ENCODE peak calls at places on chromosome 18, in six cellular contexts. Q, O, I, P, F and Y are unnamed samples.

GRCh38 chr18:75036941-75037516 is 171.9 kb downstream of the PTGR3 start:
- DNase-seq in Q (no peak), O (peak; percentile 2), I (peak; percentile 2), P (no peak), F (no peak), Y (no peak)

GRCh38 chr18:51321696-51322095 is 124.2 kb upstream of the MEX3C start:
- DNase-seq in Q (no peak), O (no peak), I (peak; percentile 68), P (no peak), F (no peak), Y (no peak)

GRCh38 chr18:75211721-75212625 is 1.4 kb downstream of the TSHZ1 start:
- DNase-seq in Q (no peak), O (peak; percentile 54), I (peak; percentile 43), P (peak; percentile 78), F (peak; percentile 44), Y (no peak)

GRCh38 chr18:76981388-76981968 is 151.1 kb downstream of the MBP start:
- DNase-seq in Q (no peak), O (no peak), I (no peak), P (peak; percentile 45), F (no peak), Y (no peak)

GRCh38 chr18:75244336-75244735 is 33.7 kb downstream of the TSHZ1 start:
- DNase-seq in Q (no peak), O (no peak), I (no peak), P (no peak), F (peak; percentile 12), Y (no peak)

GRCh38 chr18:39825485-39825884 is 2129.5 kb upstream of the PIK3C3 start:
- DNase-seq in Q (no peak), O (peak; percentile 33), I (no peak), P (no peak), F (no peak), Y (no peak)

GRCh38 chr18:40911582-40912254 is 1043.3 kb upstream of the PIK3C3 start:
- DNase-seq in Q (no peak), O (peak; percentile 55), I (peak; percentile 65), P (no peak), F (no peak), Y (no peak)

GRCh38 chr18:46152808-46153617 is 48.8 kb downstream of the HAUS1 start:
- DNase-seq in Q (no peak), O (peak; percentile 78), I (no peak), P (no peak), F (peak; percentile 95), Y (no peak)

GRCh38 chr18:62327977-62328376 is 2.9 kb downstream of the TNFRSF11A start:
- DNase-seq in Q (no peak), O (no peak), I (no peak), P (no peak), F (no peak), Y (no peak)

GRCh38 chr18:57728941-57729511 is 74.1 kb downstream of the ATP8B1 start:
- DNase-seq in Q (no peak), O (peak; percentile 31), I (no peak), P (no peak), F (no peak), Y (no peak)

GRCh38 chr18:2979027-2979570 is 33.8 kb downstream of the LPIN2 start:
- DNase-seq in Q (no peak), O (peak; percentile 89), I (peak; percentile 68), P (no peak), F (no peak), Y (no peak)

GRCh38 chr18:32919799-32920198 is 147.0 kb upstream of the KLHL14 start:
- DNase-seq in Q (no peak), O (peak; percentile 17), I (no peak), P (no peak), F (peak; percentile 17), Y (no peak)

GRCh38 chr18:79121746-79122474 is 52.7 kb downstream of the ATP9B start:
- DNase-seq in Q (no peak), O (peak; percentile 26), I (peak; percentile 56), P (no peak), F (no peak), Y (no peak)

GRCh38 chr18:1559563-1559962 is 654.9 kb downstream of the ADCYAP1 start:
- DNase-seq in Q (no peak), O (no peak), I (no peak), P (no peak), F (peak; percentile 23), Y (no peak)

GRCh38 chr18:10023853-10024638 is 110.2 kb downstream of the VAPA start:
- DNase-seq in Q (no peak), O (no peak), I (no peak), P (no peak), F (no peak), Y (no peak)

GRCh38 chr18:76493213-76494107 is 1.6 kb downstream of the ZNF516 start:
- DNase-seq in Q (no peak), O (peak; percentile 67), I (peak; percentile 50), P (no peak), F (peak; percentile 8), Y (no peak)

GRCh38 chr18:78731423-78732032 is 248.1 kb upstream of the SALL3 start:
- DNase-seq in Q (no peak), O (no peak), I (no peak), P (no peak), F (no peak), Y (no peak)

GRCh38 chr18:26617151-26617554 is 68.8 kb upstream of the KCTD1 start:
- DNase-seq in Q (no peak), O (peak; percentile 94), I (peak; percentile 82), P (no peak), F (no peak), Y (no peak)

GRCh38 chr18:70422061-70422965 is 133.5 kb downstream of the SOCS6 start:
- DNase-seq in Q (no peak), O (peak; percentile 93), I (peak; percentile 93), P (no peak), F (peak; percentile 7), Y (peak; percentile 52)

GRCh38 chr18:57436965-57437333 is 1.8 kb downstream of the ONECUT2 start:
- DNase-seq in Q (no peak), O (no peak), I (no peak), P (no peak), F (no peak), Y (no peak)

GRCh38 chr18:44679056-44679911 is 1.4 kb upstream of the SETBP1 start:
- DNase-seq in Q (peak; percentile 16), O (peak; percentile 96), I (peak; percentile 91), P (peak; percentile 91), F (peak; percentile 67), Y (peak; percentile 83)

GRCh38 chr18:32424696-32425095 is 46.0 kb downstream of the GAREM1 start:
- DNase-seq in Q (no peak), O (no peak), I (peak; percentile 75), P (no peak), F (no peak), Y (no peak)

GRCh38 chr18:45540146-45540545 is 75.1 kb upstream of the SLC14A2 start:
- DNase-seq in Q (no peak), O (no peak), I (no peak), P (no peak), F (no peak), Y (no peak)

GRCh38 chr18:74562775-74563174 is 28.5 kb downstream of the CNDP1 start:
- DNase-seq in Q (no peak), O (no peak), I (no peak), P (no peak), F (no peak), Y (no peak)

GRCh38 chr18:39527465-39527864 is 1961.9 kb upstream of the CELF4 start:
- DNase-seq in Q (no peak), O (no peak), I (no peak), P (no peak), F (no peak), Y (no peak)

GRCh38 chr18:30248061-30248460 is 794.5 kb downstream of the DSC3 start:
- DNase-seq in Q (no peak), O (no peak), I (no peak), P (no peak), F (no peak), Y (no peak)

GRCh38 chr18:79479114-79479760 is 83.5 kb downstream of the NFATC1 start:
- DNase-seq in Q (no peak), O (no peak), I (no peak), P (peak; percentile 43), F (no peak), Y (no peak)

GRCh38 chr18:30271716-30272115 is 770.8 kb downstream of the DSC3 start:
- DNase-seq in Q (no peak), O (no peak), I (no peak), P (no peak), F (no peak), Y (no peak)

DNA sequence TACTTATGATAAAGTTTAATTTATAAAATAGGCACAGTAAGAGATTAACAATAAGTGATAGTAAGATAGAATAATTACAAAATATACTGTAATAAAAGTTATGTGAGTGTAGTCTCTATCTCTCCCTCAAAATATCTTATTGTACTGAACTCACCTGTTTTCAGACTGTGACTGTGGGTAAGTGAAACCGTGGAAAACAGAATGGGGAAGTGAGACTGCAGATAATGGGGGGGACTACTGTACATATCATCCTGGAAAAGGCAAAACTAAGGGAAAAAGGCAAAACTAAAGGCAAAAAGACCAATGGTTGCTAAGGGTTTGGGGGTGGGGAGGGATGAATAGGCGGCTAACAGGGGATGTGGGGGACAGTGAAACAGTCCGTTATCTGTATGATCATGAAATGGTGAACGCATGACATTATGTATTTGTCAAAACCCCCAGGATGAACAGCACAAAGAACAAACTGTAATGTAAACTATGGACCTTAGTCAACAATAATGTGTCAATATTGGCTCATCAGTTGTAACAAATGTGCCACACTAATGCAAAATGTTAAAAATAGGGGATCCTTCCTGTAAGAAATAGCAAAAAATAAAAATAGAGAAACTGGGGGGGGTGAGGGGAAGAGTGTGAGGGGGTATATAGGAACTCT is 93.8 kb downstream of the EPB41L3 start:
- DNase-seq in Q (no peak), O (no peak), I (no peak), P (no peak), F (no peak), Y (no peak)
- H3K4me3 ChIP-seq in Q (no peak overlapping the region), O (no peak overlapping the region), I (no peak overlapping the region), P (no peak overlapping the region), F (no peak overlapping the region), Y (no peak overlapping the region)

GRCh38 chr18:22980394-22980793 is 47.3 kb downstream of the RBBP8 start:
- DNase-seq in Q (no peak), O (no peak), I (no peak), P (no peak), F (no peak), Y (no peak)
- H3K36me3 ChIP-seq in Q (no peaks in the 10 kb centered on the region), O (peaks cover 5% of the 10 kb centered on the region), I (peaks cover 5% of the 10 kb centered on the region), P (no peaks in the 10 kb centered on the region), F (peaks cover 76% of the 10 kb centered on the region), Y (no peaks in the 10 kb centered on the region)

GRCh38 chr18:23143871-23144270 is 8.6 kb downstream of the CABLES1 start:
- DNase-seq in Q (no peak), O (no peak), I (peak; percentile 48), P (no peak), F (no peak), Y (no peak)

GRCh38 chr18:23142285-23142929 is 7.1 kb downstream of the CABLES1 start:
- DNase-seq in Q (no peak), O (peak; percentile 56), I (no peak), P (no peak), F (no peak), Y (no peak)

GRCh38 chr18:23143059-23143831 is 8.0 kb downstream of the CABLES1 start:
- DNase-seq in Q (no peak), O (peak; percentile 63), I (peak; percentile 45), P (no peak), F (no peak), Y (no peak)

GRCh38 chr18:23138470-23138869 is 3.2 kb downstream of the CABLES1 start:
- DNase-seq in Q (no peak), O (no peak), I (no peak), P (no peak), F (no peak), Y (peak; percentile 28)

GRCh38 chr18:23141022-23141999 is 6.0 kb downstream of the CABLES1 start:
- DNase-seq in Q (no peak), O (peak; percentile 30), I (no peak), P (peak; percentile 65), F (no peak), Y (no peak)
- H3K4me1 ChIP-seq in Q (peaks cover 4% of the 10 kb centered on the region), O (peaks cover 30% of the 10 kb centered on the region), I (peaks cover 54% of the 10 kb centered on the region), P (peaks cover 35% of the 10 kb centered on the region), F (peaks cover 18% of the 10 kb centered on the region), Y (peaks cover 16% of the 10 kb centered on the region)

GRCh38 chr18:58891753-58892152 is 27.1 kb downstream of the ZNF532 start:
- DNase-seq in Q (no peak), O (no peak), I (no peak), P (no peak), F (no peak), Y (no peak)
- H3K4me3 ChIP-seq in Q (no peak overlapping the region), O (peak overlapping the region; percentile 38), I (no peak overlapping the region), P (no peak overlapping the region), F (no peak overlapping the region), Y (no peak overlapping the region)